ENCODE peak calls at places on chromosome 1, in nine cellular contexts. Q is colonic mucosa, F is lower lobe of right lung, M is heart right ventricle, C is neuronal stem cell, E is IMR-90, R is endodermal cell, L is A673, D is ovary. A is an unnamed sample.

GRCh38 chr1:45304311-45305081 is 22.2 kb upstream of the HPDL start:
- DNase-seq in Q (peak), F (no peak), M (peak), C (no peak), E (peak), R (no peak), L (no peak), D (peak), A (no peak)

GRCh38 chr1:154955718-154956513 is at the start of gene PBXIP1:
- DNase-seq in Q (peak), F (no peak), M (no peak), C (peak), E (peak), R (peak), L (peak), D (peak), A (peak)

GRCh38 chr1:119611701-119612113 is 36.4 kb downstream of the ZNF697 start:
- DNase-seq in Q (peak), F (peak), M (peak), C (peak), E (no peak), R (peak), L (peak), D (peak), A (peak)

GRCh38 chr1:181104790-181105133 is 16.3 kb downstream of the IER5 start:
- DNase-seq in Q (no peak), F (peak), M (no peak), C (peak), E (no peak), R (peak), L (peak), D (no peak), A (no peak)

GRCh38 chr1:45863117-45863670 is 59.8 kb downstream of the MAST2 start:
- DNase-seq in Q (no peak), F (no peak), M (no peak), C (no peak), E (no peak), R (no peak), L (peak), D (no peak), A (no peak)

GRCh38 chr1:217393901-217394300 is 237.0 kb downstream of the GPATCH2 start:
- DNase-seq in Q (no peak), F (no peak), M (no peak), C (peak), E (no peak), R (no peak), L (no peak), D (no peak), A (no peak)

GRCh38 chr1:42370876-42371549 is 9.6 kb upstream of the RIMKLA start:
- DNase-seq in Q (no peak), F (no peak), M (no peak), C (no peak), E (no peak), R (no peak), L (no peak), D (no peak), A (no peak)

GRCh38 chr1:116095027-116095426 is 16.2 kb upstream of the MAB21L3 start:
- DNase-seq in Q (no peak), F (no peak), M (no peak), C (no peak), E (no peak), R (no peak), L (no peak), D (no peak), A (no peak)

GRCh38 chr1:199273837-199274379 is 635.1 kb downstream of the PTPRC start:
- DNase-seq in Q (peak), F (no peak), M (no peak), C (no peak), E (peak), R (peak), L (peak), D (no peak), A (no peak)

GRCh38 chr1:147243228-147243685 is 773 bp downstream of the CHD1L start:
- DNase-seq in Q (peak), F (peak), M (peak), C (no peak), E (peak), R (peak), L (no peak), D (no peak), A (peak)

GRCh38 chr1:25821630-25822091 is 1.9 kb downstream of the MTFR1L start:
- DNase-seq in Q (no peak), F (no peak), M (no peak), C (no peak), E (peak), R (no peak), L (no peak), D (peak), A (no peak)

GRCh38 chr1:25820247-25821111 is 725 bp downstream of the MTFR1L start:
- DNase-seq in Q (peak), F (peak), M (no peak), C (no peak), E (peak), R (peak), L (peak), D (peak), A (no peak)

GRCh38 chr1:25818569-25818968 is 1.2 kb upstream of the MTFR1L start:
- DNase-seq in Q (no peak), F (no peak), M (no peak), C (no peak), E (no peak), R (peak), L (no peak), D (no peak), A (no peak)

GRCh38 chr1:25819496-25820246 is at the start of gene MTFR1L:
- DNase-seq in Q (peak), F (peak), M (peak), C (peak), E (peak), R (peak), L (peak), D (peak), A (peak)

DNA sequence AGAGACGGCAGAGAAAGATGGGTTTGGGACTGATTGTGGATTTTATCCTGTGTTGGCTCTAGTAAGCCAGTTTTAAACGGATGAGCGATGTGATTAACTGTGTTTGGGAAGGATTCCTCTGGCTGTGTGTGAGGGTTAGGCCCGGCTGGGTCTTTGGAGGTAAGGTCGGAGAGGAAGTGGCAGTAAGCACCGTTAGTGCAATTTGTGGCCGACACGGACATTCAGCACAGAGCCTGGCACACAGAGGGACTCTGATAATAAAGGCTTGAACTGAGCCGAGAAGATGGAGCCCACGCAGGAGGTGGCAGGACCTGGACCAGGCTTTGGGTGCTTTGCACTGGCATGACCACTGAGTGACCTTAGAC is 1.3 kb downstream of the MTFR1L start:
- DNase-seq in Q (no peak), F (no peak), M (no peak), C (no peak), E (no peak), R (no peak), L (no peak), D (no peak), A (no peak)
- H3K27ac ChIP-seq in Q (peak), F (peak), M (peak), C (no peak), E (peak), R (no peak), L (peak), D (no peak), A (peak)

DNA sequence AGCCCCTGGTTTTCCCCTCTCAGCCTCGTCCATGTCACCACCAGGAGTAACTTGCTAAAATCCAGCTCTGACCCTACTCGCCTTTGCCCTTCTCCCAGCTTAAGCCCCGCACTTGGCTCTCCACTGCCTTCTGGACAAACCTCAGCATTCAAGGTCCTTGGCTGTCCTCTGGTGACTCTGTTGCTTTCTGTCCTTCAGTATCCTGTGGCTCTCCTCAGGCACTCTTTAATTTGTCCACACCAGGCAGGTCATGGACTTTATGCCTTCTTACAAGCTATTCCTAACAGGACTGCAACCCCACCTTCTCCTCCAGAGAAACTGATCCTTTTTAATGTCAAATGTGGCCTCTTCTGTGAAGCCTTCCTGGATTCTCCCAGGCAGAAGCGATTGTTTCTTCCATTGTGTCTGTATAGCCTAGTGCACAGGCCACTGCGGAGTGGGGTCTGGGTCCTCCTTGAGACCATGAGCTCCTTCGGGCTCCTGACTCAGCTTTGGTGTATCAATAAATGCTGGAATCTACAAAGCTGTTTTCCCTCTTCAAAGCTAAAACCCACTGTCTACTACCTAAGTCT is 26.7 kb upstream of the CTPS1 start:
- DNase-seq in Q (no peak), F (no peak), M (no peak), C (no peak), E (no peak), R (no peak), L (no peak), D (no peak), A (no peak)
- H3K27ac ChIP-seq in Q (no peak), F (no peak), M (no peak), C (no peak), E (no peak), R (no peak), L (no peak), D (no peak), A (no peak)

DNA sequence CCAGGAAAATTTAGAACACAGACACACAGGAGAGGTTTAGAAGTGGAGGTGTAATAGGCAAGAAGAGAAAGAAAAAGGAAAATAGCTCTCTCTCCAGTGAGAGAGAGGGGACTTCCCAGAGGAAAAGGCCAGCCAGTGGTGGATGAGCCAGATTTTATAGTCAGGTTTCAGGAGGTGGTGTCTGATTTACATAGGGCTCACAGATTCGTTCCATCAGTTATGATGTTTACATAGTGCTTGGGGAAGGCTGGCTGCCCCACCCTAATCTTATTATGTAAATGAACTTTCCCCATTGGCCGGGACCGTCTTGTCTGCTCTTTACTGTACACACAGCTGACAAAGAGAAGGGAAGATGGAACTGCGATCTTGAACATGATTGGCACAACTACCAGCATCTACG is 797.3 kb downstream of the PLA2G4A start:
- DNase-seq in Q (no peak), F (no peak), M (no peak), C (no peak), E (peak), R (peak), L (peak), D (no peak), A (no peak)
- H3K27ac ChIP-seq in Q (no peak), F (no peak), M (no peak), C (no peak), E (no peak), R (no peak), L (no peak), D (no peak), A (no peak)

DNA sequence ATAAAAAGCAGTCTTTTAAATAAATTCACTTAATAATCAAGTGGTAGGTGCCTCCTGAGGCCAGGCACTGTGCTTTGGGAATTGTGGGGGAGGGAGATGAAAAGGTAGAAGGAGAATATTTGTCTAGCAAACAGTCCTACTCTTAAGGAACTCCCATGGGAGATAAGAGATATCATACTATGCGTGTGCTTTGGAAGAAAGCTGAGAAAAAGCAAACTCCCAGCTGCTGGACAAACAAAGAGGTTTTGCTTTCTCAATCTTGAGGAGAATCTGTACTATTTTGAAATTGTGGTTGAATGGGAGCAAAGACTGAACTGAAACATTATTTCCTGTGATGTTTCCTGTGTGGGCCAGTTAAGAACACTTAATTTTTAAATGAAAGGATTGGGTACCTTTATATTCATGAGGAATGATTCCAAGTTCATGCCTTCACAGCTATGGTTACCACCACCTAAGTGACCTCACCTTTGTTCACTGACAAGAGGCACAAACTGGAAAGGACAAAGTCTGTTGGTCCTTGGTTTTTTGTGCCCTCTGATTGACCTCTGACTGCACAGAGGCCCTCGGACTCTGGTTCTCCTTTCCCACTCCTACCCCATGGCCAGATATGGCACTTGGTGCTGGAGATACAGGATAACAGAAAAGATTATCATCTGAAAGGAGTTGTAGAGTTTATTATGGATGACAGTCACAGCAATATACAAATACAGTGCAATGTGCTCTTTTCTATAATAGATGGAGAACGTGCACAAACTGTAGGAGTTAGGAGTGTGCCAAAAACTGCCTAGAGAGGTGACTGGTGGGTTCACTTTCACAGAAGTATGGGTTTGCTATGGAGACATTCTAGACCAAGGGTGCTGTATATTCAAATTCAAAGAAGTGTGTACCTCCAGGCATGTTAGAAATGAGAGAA is 1.6 kb downstream of the CD53 start:
- DNase-seq in Q (no peak), F (no peak), M (no peak), C (no peak), E (no peak), R (no peak), L (no peak), D (no peak), A (no peak)
- H3K27ac ChIP-seq in Q (peak), F (peak), M (peak), C (no peak), E (no peak), R (no peak), L (no peak), D (no peak), A (no peak)

DNA sequence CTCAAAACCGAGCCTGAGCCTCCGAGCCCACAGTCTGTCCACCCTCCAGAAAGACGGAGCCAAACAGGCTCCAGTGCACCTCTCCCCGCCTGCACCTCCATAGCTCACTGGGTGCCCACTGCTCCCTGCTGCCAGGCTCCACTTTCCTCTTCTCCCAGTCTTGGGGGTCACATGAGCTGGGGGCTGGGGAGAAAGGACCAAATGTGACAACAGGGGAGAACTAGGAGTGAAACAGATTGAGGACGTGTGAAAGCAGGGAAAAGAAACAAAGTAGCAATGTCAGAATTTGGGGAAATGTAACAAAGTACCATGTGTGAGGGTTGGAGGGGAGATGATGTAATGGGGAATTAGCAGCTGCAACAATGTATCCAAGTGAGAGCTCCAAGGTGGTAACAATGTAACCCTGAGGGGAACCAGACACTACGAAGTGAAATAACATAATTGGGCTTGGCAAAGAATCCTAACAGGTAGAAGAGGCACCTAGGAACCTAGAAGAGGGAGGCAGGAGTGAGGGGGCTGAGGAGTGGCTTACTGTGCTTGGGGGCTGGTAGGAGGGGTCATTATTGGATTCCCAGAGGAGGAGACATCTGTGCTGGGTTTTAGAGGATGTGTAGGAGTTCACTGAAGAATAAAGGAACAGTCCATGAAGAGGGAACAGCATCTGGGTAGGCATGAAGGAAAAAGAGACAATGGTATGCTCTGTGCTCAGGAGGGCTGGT is 12.5 kb downstream of the SDC3 start:
- DNase-seq in Q (no peak), F (no peak), M (no peak), C (no peak), E (peak), R (no peak), L (no peak), D (no peak), A (no peak)
- H3K27ac ChIP-seq in Q (no peak), F (no peak), M (no peak), C (peak), E (peak), R (peak), L (no peak), D (no peak), A (no peak)

GRCh38 chr1:201213926-201214325 is 23.3 kb downstream of the IGFN1 start:
- DNase-seq in Q (no peak), F (no peak), M (no peak), C (no peak), E (no peak), R (no peak), L (no peak), D (no peak), A (no peak)
- H3K27ac ChIP-seq in Q (no peak), F (no peak), M (no peak), C (no peak), E (no peak), R (no peak), L (no peak), D (no peak), A (no peak)

DNA sequence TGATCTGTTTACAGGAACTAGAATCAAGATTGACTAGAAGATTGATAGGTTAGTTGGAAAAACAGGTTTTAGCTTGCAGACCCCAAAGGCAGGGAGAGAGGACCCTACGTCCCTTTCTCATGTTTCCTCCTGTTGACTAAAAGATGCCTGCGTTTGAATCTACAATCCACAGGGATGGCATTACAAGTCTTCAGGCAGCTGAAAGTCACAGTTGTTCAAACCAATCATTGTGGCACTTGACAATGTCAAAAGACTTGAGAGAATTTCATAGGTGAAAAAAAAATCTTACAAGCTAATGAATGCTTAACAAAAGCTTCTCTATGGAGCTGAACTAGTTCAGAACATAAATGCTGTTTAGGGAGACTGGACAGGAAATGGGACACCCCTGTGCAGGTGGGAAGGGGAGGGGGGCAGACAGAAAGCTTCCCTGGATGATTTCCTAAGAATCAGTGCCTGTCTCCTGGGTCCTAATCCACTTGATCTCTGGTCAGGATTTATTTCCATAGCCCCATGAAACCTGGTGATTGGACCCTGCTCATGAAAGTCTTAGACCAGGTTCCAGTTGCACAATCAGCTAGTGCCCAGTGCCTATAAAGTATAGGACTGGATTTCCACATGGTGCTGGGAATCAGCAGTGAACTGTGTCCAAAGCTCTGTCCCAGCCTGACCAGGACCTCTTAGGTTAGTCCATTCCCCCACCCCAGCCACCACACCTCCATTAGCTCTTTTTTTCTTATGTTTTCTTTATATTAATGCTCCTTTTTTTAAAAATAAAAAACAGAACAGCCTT is 91.6 kb upstream of the BCAR3 start:
- DNase-seq in Q (no peak), F (no peak), M (no peak), C (no peak), E (no peak), R (peak), L (no peak), D (no peak), A (no peak)
- H3K27ac ChIP-seq in Q (no peak), F (no peak), M (no peak), C (no peak), E (no peak), R (no peak), L (no peak), D (no peak), A (no peak)

DNA sequence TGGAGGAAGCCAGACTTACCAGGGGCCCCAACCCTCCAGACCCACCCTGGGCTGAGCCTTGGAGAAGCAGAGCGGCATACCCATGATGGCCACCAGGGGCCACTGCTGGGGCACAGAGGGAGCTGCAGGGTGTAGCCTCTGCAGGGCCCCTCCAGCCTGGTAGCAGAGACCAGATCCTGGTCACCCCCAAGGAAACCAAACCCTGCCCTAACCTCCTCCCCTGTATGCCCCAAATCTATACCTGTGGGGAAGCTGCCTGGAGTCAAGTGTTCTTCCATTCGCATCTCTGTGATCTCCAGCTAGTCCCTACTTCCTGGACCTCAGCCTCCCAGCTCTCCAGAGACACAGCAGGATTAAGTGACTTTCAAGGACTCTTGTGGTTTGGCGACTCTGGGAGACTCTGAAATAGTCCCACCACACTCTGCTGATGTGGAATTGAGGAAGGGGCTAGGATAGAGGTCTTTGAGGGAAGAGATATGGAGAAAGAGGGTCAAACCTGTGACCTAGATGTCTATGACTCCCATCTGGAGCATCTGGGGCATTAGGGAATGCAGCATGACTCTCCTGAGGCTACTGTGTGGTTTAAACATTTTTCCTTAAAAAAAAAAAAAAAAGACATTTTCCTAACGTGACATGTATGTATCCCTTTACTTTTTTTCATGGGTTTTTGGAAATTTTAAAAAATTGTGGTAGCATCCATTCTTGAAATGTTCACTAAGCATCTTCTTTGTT is 119.2 kb upstream of the IPO9 start:
- DNase-seq in Q (peak), F (peak), M (peak), C (no peak), E (peak), R (peak), L (peak), D (peak), A (peak)
- H3K27ac ChIP-seq in Q (no peak), F (no peak), M (peak), C (no peak), E (peak), R (no peak), L (peak), D (no peak), A (peak)

A was measured in substantia nigra.